ENCODE peak calls at places on chromosomes 7 and 10, in four cellular contexts. M, Y, I and N are unnamed samples.

GRCh38 chr10:116721991-116722392 is 20.4 kb downstream of the HSPA12A start:
- DNase-seq in M (peak; percentile 74), Y (no peak), I (peak; percentile 60), N (peak; percentile 68)

GRCh38 chr7:78489851-78490250 is 691.3 kb downstream of the PHTF2 start:
- DNase-seq in M (no peak), Y (no peak), I (no peak), N (no peak)

GRCh38 chr10:129877773-129878371 is 86.2 kb downstream of the EBF3 start:
- DNase-seq in M (peak; percentile 47), Y (no peak), I (peak; percentile 62), N (no peak)

GRCh38 chr7:148819697-148820332 is 64.3 kb downstream of the EZH2 start:
- DNase-seq in M (no peak), Y (no peak), I (no peak), N (no peak)

GRCh38 chr10:114520453-114520852 is 116.2 kb upstream of the AFAP1L2 start:
- DNase-seq in M (no peak), Y (no peak), I (no peak), N (no peak)

GRCh38 chr10:17838080-17838634 is 29.0 kb downstream of the MRC1 start:
- DNase-seq in M (no peak), Y (no peak), I (no peak), N (no peak)

GRCh38 chr7:66727058-66727457 is 13.5 kb upstream of the RABGEF1 start:
- DNase-seq in M (no peak), Y (no peak), I (no peak), N (no peak)

GRCh38 chr10:93951905-93952304 is 41.8 kb upstream of the PLCE1 start:
- DNase-seq in M (no peak), Y (no peak), I (no peak), N (no peak)

GRCh38 chr7:17042211-17042610 is 160.4 kb upstream of the AGR3 start:
- DNase-seq in M (no peak), Y (no peak), I (no peak), N (no peak)

GRCh38 chr7:1667566-1668485 is 2.3 kb upstream of the ELFN1 start:
- DNase-seq in M (peak; percentile 84), Y (no peak), I (peak; percentile 78), N (peak; percentile 88)

GRCh38 chr7:111089822-111090426 is 1.0 kb upstream of the LRRN3 start:
- DNase-seq in M (no peak), Y (no peak), I (peak; percentile 49), N (no peak)

GRCh38 chr10:77844713-77845454 is 81.7 kb downstream of the DLG5 start:
- DNase-seq in M (no peak), Y (no peak), I (no peak), N (no peak)

GRCh38 chr7:85186083-85186520 is 754 bp downstream of the SEMA3D start:
- DNase-seq in M (peak; percentile 39), Y (no peak), I (peak; percentile 69), N (peak; percentile 51)

GRCh38 chr10:102656791-102657371 is 12.6 kb downstream of the TRIM8 start:
- DNase-seq in M (no peak), Y (no peak), I (no peak), N (no peak)

GRCh38 chr7:46123-46829 is 146.1 kb upstream of the FAM20C start:
- DNase-seq in M (no peak), Y (no peak), I (no peak), N (no peak)

GRCh38 chr7:106029941-106030340 is 66.9 kb downstream of the CDHR3 start:
- DNase-seq in M (no peak), Y (no peak), I (no peak), N (no peak)

GRCh38 chr7:5491251-5492044 is 67.8 kb upstream of the TNRC18 start:
- DNase-seq in M (peak; percentile 77), Y (no peak), I (no peak), N (peak; percentile 48)

GRCh38 chr10:119333146-119333792 is 125.9 kb downstream of the GRK5 start:
- DNase-seq in M (peak; percentile 98), Y (no peak), I (no peak), N (no peak)

GRCh38 chr7:112302566-112302965 is 96.1 kb downstream of the ZNF277 start:
- DNase-seq in M (no peak), Y (no peak), I (no peak), N (no peak)

GRCh38 chr7:2922271-2922691 is 78.2 kb upstream of the GNA12 start:
- DNase-seq in M (no peak), Y (no peak), I (no peak), N (no peak)

GRCh38 chr7:2922866-2923265 is 78.8 kb upstream of the GNA12 start:
- DNase-seq in M (no peak), Y (no peak), I (no peak), N (no peak)

GRCh38 chr7:2923291-2923781 is 79.2 kb upstream of the GNA12 start:
- DNase-seq in M (no peak), Y (no peak), I (no peak), N (no peak)

GRCh38 chr7:2920956-2921708 is 77.0 kb upstream of the GNA12 start:
- DNase-seq in M (no peak), Y (no peak), I (no peak), N (no peak)

DNA sequence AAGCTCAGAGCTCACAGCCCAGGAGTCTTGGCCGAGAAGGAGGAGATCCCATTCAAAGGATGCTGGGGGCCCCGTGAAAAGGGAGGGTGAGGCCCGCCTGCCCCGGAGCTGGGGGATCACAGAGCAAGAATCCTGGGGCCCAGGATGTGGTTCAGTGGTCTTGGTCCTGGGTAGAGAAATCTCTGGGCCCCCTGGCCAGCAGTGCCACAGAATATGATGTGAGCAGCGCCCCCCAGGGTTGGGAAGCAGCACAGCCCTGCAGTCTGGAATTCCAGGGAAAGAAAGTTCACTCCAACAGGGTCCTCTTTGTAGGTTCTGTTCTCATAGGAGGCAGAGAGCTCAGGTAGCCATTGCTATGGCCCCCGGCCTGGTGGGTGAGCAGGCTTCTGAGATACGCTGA is 77.6 kb upstream of the GNA12 start:
- DNase-seq in M (no peak), Y (no peak), I (peak; percentile 73), N (peak; percentile 47)
- TF ChIP-seq CTCF in M (peak; percentile 56), Y (no peak), I (peak; percentile 78), N (peak; percentile 69)

DNA sequence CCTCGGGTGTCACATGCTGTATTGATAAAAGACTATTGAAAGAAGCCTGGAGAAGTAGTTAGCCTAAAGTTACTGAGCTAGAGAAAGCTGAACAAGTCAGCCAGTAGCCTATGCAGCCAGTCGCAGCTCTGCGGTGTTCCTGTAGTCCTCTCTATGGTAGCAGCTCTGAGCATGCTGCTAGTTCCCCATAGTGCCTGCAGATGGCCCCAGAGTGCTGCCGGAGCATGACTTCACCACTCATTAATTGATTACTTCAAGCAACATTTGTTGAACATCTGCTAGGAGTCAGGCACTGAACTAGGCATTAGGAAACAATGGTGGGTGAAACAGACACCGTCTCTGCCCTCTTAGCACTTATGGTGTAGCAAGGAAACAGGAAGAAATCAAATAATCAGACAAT is 422.7 kb downstream of the SORCS3 start:
- DNase-seq in M (peak; percentile 81), Y (peak; percentile 7), I (peak; percentile 80), N (peak; percentile 82)
- TF ChIP-seq CTCF in M (peak; percentile 89), Y (peak; percentile 52), I (peak; percentile 93), N (peak; percentile 69)

GRCh38 chr10:72025400-72025799 is 61.2 kb downstream of the CHST3 start:
- DNase-seq in M (no peak), Y (no peak), I (no peak), N (no peak)

GRCh38 chr10:72024596-72024995 is 60.4 kb downstream of the CHST3 start:
- DNase-seq in M (no peak), Y (no peak), I (no peak), N (no peak)

GRCh38 chr10:72020914-72021754 is 56.9 kb downstream of the CHST3 start:
- DNase-seq in M (no peak), Y (no peak), I (no peak), N (no peak)

GRCh38 chr10:72019085-72019876 is 55.1 kb downstream of the CHST3 start:
- DNase-seq in M (no peak), Y (no peak), I (no peak), N (no peak)

GRCh38 chr10:72022228-72022627 is 58.0 kb downstream of the CHST3 start:
- DNase-seq in M (no peak), Y (no peak), I (no peak), N (no peak)
- TF ChIP-seq CTCF in M (no peak), Y (no peak), I (no peak), N (no peak)

GRCh38 chr10:12719365-12719764 is 282.1 kb downstream of the CCDC3 start:
- DNase-seq in M (no peak), Y (no peak), I (no peak), N (no peak)

GRCh38 chr10:12720217-12720981 is 281.1 kb downstream of the CCDC3 start:
- DNase-seq in M (peak; percentile 73), Y (no peak), I (no peak), N (no peak)

GRCh38 chr10:12717981-12718707 is 283.4 kb downstream of the CCDC3 start:
- DNase-seq in M (no peak), Y (no peak), I (peak; percentile 23), N (no peak)

GRCh38 chr10:12712284-12712983 is 289.1 kb downstream of the CCDC3 start:
- DNase-seq in M (no peak), Y (no peak), I (no peak), N (no peak)

GRCh38 chr10:12716042-12716441 is 285.5 kb downstream of the CCDC3 start:
- DNase-seq in M (no peak), Y (no peak), I (no peak), N (no peak)
- TF ChIP-seq CTCF in M (no peak), Y (no peak), I (no peak), N (no peak)

GRCh38 chr10:124640056-124640455 is 104.1 kb downstream of the FAM53B start:
- DNase-seq in M (no peak), Y (no peak), I (no peak), N (no peak)
- TF ChIP-seq CTCF in M (no peak), Y (no peak), I (no peak), N (no peak)